ENCODE peak calls at places on chromosomes 12 and 14, in five cellular contexts. B, R, P, M and L are unnamed samples.

GRCh38 chr12:113070117-113070906 is 13.8 kb downstream of the DTX1 start:
- DNase-seq in M (no peak), R (peak; percentile 68), B (peak; percentile 37), P (no peak), L (peak; percentile 44)

GRCh38 chr12:122336015-122336946 is 70.0 kb upstream of the VPS33A start:
- DNase-seq in R (peak; percentile 69), B (no peak), P (no peak), M (no peak), L (no peak)

GRCh38 chr14:32382704-32383103 is 53.6 kb downstream of the AKAP6 start:
- DNase-seq in M (no peak), B (no peak), P (peak; percentile 34), R (no peak), L (no peak)

GRCh38 chr12:74537126-74537706 is 419 bp upstream of the ATXN7L3B start:
- DNase-seq in M (no peak), B (no peak), R (peak; percentile 83), P (peak; percentile 55), L (no peak)

GRCh38 chr12:85147331-85147730 is 111.2 kb downstream of the LRRIQ1 start:
- DNase-seq in B (no peak), R (no peak), M (no peak), P (no peak), L (no peak)

GRCh38 chr12:112319395-112319794 is 62.8 kb downstream of the HECTD4 start:
- DNase-seq in B (no peak), R (no peak), M (no peak), P (no peak), L (no peak)

GRCh38 chr12:44574586-44574985 is 301.5 kb downstream of the NELL2 start:
- DNase-seq in B (no peak), R (no peak), P (no peak), M (no peak), L (no peak)

GRCh38 chr12:96015672-96016071 is 19.5 kb upstream of the HAL start:
- DNase-seq in R (no peak), B (peak; percentile 16), P (no peak), M (no peak), L (peak; percentile 45)

GRCh38 chr14:61537567-61538463 is 157.5 kb upstream of the HIF1A start:
- DNase-seq in P (peak; percentile 100), R (peak; percentile 37), B (no peak), M (no peak), L (no peak)

GRCh38 chr12:79006306-79006705 is 141.7 kb downstream of the SYT1 start:
- DNase-seq in R (no peak), P (no peak), B (no peak), M (no peak), L (no peak)

GRCh38 chr14:64726585-64726890 is 22.3 kb downstream of the PLEKHG3 start:
- DNase-seq in B (peak; percentile 13), P (peak; percentile 91), M (no peak), R (no peak), L (no peak)

GRCh38 chr12:49502590-49502989 is 36.2 kb upstream of the KCNH3 start:
- DNase-seq in M (no peak), R (no peak), P (no peak), B (no peak), L (no peak)

GRCh38 chr12:75658826-75659823 is 147.7 kb upstream of the KRR1 start:
- DNase-seq in R (no peak), B (no peak), M (no peak), P (no peak), L (no peak)

GRCh38 chr12:38919191-38919590 is 13.8 kb upstream of the CPNE8 start:
- DNase-seq in P (no peak), R (no peak), B (no peak), M (no peak), L (no peak)

GRCh38 chr12:129193263-129193871 is 340.1 kb downstream of the GLT1D1 start:
- DNase-seq in B (no peak), M (no peak), P (no peak), R (peak; percentile 12), L (peak; percentile 61)

GRCh38 chr14:37865719-37866549 is 270.5 kb downstream of the TTC6 start:
- DNase-seq in R (no peak), P (no peak), B (no peak), M (no peak), L (no peak)

GRCh38 chr14:104673481-104673880 is 15.9 kb upstream of the INF2 start:
- DNase-seq in M (no peak), R (no peak), P (no peak), B (no peak), L (no peak)

GRCh38 chr12:90896164-90896563 is 58.8 kb downstream of the CCER1 start:
- DNase-seq in B (no peak), M (no peak), P (no peak), R (no peak), L (no peak)

GRCh38 chr12:69935651-69936100 is 110.6 kb downstream of the MYRFL start:
- DNase-seq in P (no peak), M (no peak), B (no peak), R (no peak), L (no peak)

GRCh38 chr14:59483360-59483759 is 848 bp downstream of the L3HYPDH start:
- DNase-seq in B (no peak), P (peak; percentile 35), R (no peak), M (no peak), L (no peak)

GRCh38 chr14:59483819-59484610 is at the start of the genes JKAMP and L3HYPDH:
- DNase-seq in B (peak; percentile 98), R (peak; percentile 98), P (peak; percentile 89), M (peak; percentile 98), L (peak; percentile 99)

GRCh38 chr14:59482471-59483331 is 1.5 kb downstream of the L3HYPDH start:
- DNase-seq in M (peak; percentile 32), P (peak; percentile 91), R (no peak), B (no peak), L (peak; percentile 38)

GRCh38 chr14:59482120-59482434 is 2.1 kb downstream of the L3HYPDH start:
- DNase-seq in M (no peak), R (no peak), P (no peak), B (no peak), L (no peak)

DNA sequence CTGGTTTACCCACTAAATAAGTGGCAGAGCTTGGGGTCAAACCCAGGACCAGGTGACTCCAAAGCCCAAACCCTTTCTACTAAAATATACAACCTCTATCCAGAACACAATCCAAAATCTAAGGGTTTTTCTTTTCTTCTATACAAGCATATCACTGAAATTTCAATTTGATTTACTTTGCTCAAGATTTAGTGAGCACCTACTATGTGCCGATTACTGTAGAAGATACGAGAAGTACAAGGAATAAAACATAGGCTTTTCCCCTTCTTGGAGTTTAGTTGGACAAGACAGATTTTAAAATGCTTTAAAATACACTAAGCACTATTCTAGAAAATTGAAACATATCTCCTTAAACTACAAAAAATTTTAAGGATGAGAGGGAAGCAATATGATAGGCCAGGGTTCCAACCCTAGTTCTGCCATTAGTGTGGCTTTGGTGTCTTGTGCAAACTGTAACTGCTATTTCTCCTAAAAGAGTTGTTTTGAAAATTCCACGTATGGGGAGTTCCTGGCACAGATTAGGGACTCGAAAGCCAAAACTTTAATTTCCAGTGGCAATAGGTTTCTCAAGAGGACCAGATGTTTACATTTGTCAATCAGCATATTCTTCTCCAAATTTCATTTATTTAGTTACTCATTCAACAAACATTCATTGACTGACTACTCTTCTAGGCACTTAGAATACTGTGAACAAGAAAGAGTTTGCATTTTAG is 2.6 kb downstream of the L3HYPDH start:
- DNase-seq in P (peak; percentile 74), B (no peak), M (no peak), R (no peak), L (no peak)
- H3K27ac ChIP-seq in P (peak overlapping the region; percentile 96), B (peak overlapping the region; percentile 93), M (no peak overlapping the region), R (no peak overlapping the region), L (no peak overlapping the region)

GRCh38 chr12:24996820-24997219 is 47.9 kb upstream of the BCAT1 start:
- DNase-seq in M (no peak), B (no peak), R (peak; percentile 45), P (no peak), L (no peak)
- H3K27ac ChIP-seq in M (no peak overlapping the region), B (no peak overlapping the region), R (peak overlapping the region; percentile 98), P (no peak overlapping the region), L (no peak overlapping the region)

DNA sequence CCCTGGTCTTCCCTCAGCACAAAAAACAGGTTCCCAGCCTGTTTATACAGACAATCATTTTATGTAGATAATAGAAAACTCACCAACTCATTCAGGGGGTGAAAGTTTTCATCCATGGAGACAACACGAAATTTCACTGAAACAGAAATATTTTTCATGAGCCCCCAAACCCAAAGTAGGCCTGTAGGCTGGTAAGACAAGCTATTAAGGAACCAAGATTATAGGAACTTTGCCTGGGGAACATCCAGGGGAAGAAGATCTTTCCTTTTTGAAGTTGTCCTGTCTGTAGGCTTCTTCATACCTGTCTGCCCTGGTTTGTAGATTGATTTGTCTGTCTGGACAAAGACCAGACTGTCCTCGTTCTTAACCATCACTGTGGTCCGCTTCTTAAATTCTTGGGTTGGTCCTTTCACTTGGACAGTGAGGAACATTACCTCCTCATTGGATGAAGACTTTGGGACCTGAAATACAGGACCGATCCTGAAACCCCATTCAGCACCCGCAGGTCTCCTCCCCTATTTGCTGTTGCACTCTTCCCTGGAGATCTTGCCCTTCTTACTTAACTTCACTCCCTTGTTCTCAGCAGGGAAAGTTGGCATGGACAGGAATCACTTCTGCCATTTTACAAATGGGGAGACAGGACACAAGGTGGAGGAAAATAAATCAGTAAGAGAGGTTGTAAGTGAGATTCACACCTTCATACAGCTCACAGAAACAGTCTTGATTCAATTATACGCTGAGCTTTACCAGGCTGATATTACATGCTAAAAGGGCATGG is 3.5 kb downstream of the A2M start:
- DNase-seq in B (no peak), R (no peak), P (no peak), M (no peak), L (no peak)
- H3K27ac ChIP-seq in B (peak overlapping the region; percentile 91), R (no peak overlapping the region), P (no peak overlapping the region), M (no peak overlapping the region), L (no peak overlapping the region)

DNA sequence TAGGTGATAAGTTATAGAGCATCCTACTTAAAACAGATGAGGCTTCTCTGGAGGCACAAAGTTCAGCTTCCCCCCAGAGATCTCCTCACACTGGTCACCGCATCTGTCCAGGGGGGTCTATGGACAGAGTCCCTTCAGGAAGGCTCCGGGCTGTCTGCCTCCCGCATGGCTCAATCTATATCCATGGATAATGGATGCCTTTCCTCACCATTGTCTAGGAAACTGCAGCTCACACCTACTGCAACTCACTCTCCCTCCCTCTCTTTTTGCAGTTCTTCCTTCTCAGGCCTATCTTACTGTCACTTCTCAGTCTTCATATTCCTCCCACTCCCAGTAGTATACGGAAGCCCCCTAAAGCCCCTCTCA is 100.6 kb upstream of the BCL2L14 start:
- DNase-seq in B (no peak), R (no peak), P (no peak), M (no peak), L (no peak)
- H3K27ac ChIP-seq in B (no peak overlapping the region), R (no peak overlapping the region), P (no peak overlapping the region), M (no peak overlapping the region), L (no peak overlapping the region)